ENCODE peak calls at places on chromosomes 3 and 15, in four cellular contexts. T is WTC11, S is epithelial cell of esophagus, D is progenitor cell of endocrine pancreas. Q is an unnamed sample.

GRCh38 chr3:120678331-120678845 is 3.7 kb downstream of the HGD start:
- DNase-seq in T (no peak), S (peak), D (peak), Q (peak)

GRCh38 chr3:187858711-187859110 is 113.4 kb upstream of the BCL6 start:
- DNase-seq in T (no peak), S (no peak), D (no peak), Q (no peak)

GRCh38 chr3:58167431-58168351 is 43.1 kb downstream of the DNASE1L3 start:
- DNase-seq in T (peak), S (peak), D (peak), Q (peak)

GRCh38 chr3:192875971-192876565 is 41.6 kb downstream of the MB21D2 start:
- DNase-seq in T (no peak), S (peak), D (no peak), Q (no peak)

GRCh38 chr3:14780927-14781507 is 37.7 kb upstream of the FGD5 start:
- DNase-seq in T (peak), S (peak), D (peak), Q (peak)

GRCh38 chr15:90160781-90161727 is 40.1 kb upstream of the SEMA4B start:
- DNase-seq in T (peak), S (peak), D (no peak), Q (no peak)

GRCh38 chr3:156892701-156893100 is 66.5 kb downstream of the LEKR1 start:
- DNase-seq in T (no peak), S (peak), D (no peak), Q (no peak)

GRCh38 chr15:51286816-51287215 is 51.6 kb downstream of the CYP19A1 start:
- DNase-seq in T (no peak), S (peak), D (no peak), Q (no peak)

GRCh38 chr3:58899159-58899952 is 150.5 kb downstream of the CFAP20DC start:
- DNase-seq in T (no peak), S (peak), D (no peak), Q (peak)

GRCh38 chr3:65569845-65570405 is 468.8 kb downstream of the MAGI1 start:
- DNase-seq in T (no peak), S (no peak), D (no peak), Q (no peak)

GRCh38 chr3:53346514-53346913 is 829 bp downstream of the DCP1A start:
- DNase-seq in T (no peak), S (no peak), D (no peak), Q (peak)

GRCh38 chr3:116770815-116771450 is 61.4 kb downstream of the TUSC7 start:
- DNase-seq in T (peak), S (peak), D (peak), Q (peak)

GRCh38 chr15:94238539-94239118 is 7.3 kb downstream of the MCTP2 start:
- DNase-seq in T (no peak), S (no peak), D (no peak), Q (no peak)

GRCh38 chr15:49094923-49095322 is 48.7 kb upstream of the SECISBP2L start:
- DNase-seq in T (no peak), S (no peak), D (no peak), Q (no peak)

GRCh38 chr3:150169279-150169970 is 198.7 kb upstream of the PFN2 start:
- DNase-seq in T (no peak), S (peak), D (no peak), Q (no peak)

GRCh38 chr15:73593278-73594074 is 39.7 kb downstream of the NPTN start:
- DNase-seq in T (no peak), S (no peak), D (no peak), Q (no peak)
- TF ChIP-seq CTCF in T (no peak), S (no peak), D (no peak), Q (no peak)

GRCh38 chr15:70672081-70672480 is 91.3 kb downstream of the UACA start:
- DNase-seq in T (no peak), S (no peak), D (no peak), Q (peak)

GRCh38 chr15:70669966-70670658 is 93.2 kb downstream of the UACA start:
- DNase-seq in T (no peak), S (no peak), D (no peak), Q (no peak)

GRCh38 chr15:70669006-70669602 is 94.3 kb downstream of the UACA start:
- DNase-seq in T (no peak), S (no peak), D (no peak), Q (peak)

GRCh38 chr15:70665599-70665998 is 97.8 kb downstream of the UACA start:
- DNase-seq in T (no peak), S (no peak), D (no peak), Q (no peak)

GRCh38 chr15:70670680-70671079 is 92.7 kb downstream of the UACA start:
- DNase-seq in T (no peak), S (no peak), D (no peak), Q (no peak)
- TF ChIP-seq CTCF in T (no peak), S (no peak), D (peak), Q (no peak)

GRCh38 chr3:8900065-8900464 is 63.2 kb downstream of the RAD18 start:
- DNase-seq in T (no peak), S (peak), D (no peak), Q (no peak)
- TF ChIP-seq CTCF in T (no peak), S (no peak), D (no peak), Q (no peak)

GRCh38 chr3:138260636-138261035 is 69.0 kb downstream of the NME9 start:
- DNase-seq in T (no peak), S (no peak), D (no peak), Q (no peak)

GRCh38 chr3:138267083-138267482 is 62.6 kb downstream of the NME9 start:
- DNase-seq in T (no peak), S (no peak), D (no peak), Q (no peak)

GRCh38 chr3:138265745-138266144 is 63.9 kb downstream of the NME9 start:
- DNase-seq in T (no peak), S (no peak), D (no peak), Q (no peak)

GRCh38 chr3:138259126-138259525 is 70.5 kb downstream of the NME9 start:
- DNase-seq in T (no peak), S (no peak), D (no peak), Q (no peak)

DNA sequence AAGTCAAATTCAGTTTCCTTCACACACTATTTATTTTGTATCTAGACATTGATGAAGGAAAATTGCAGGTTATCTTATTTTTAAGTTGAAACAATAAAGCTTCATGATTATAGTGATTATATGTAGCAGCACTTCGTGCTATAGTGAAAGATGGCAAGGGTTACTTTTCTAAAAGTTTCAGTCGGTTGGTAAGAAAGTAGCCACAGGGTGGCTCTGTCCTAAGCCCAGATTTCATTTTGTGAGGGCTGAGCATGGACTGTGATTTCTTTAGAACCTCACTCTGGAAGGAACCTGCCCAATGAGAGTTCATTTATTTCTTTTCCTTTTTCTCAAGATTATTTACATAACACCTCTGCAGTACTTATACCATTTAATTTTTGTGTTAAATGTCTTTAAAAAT is 66.5 kb downstream of the NME9 start:
- DNase-seq in T (no peak), S (no peak), D (no peak), Q (no peak)
- TF ChIP-seq CTCF in T (no peak), S (peak), D (no peak), Q (no peak)

Q was measured in GM20000.